ENCODE peak calls at places on chromosomes 2 and 18, in four cellular contexts. H, D, K and Z are unnamed samples.

GRCh38 chr2:71604709-71605085 is 151.3 kb downstream of the DYSF start:
- DNase-seq in H (peak), D (no peak), K (no peak), Z (no peak)

GRCh38 chr2:152606965-152607364 is 110.3 kb downstream of the PRPF40A start:
- DNase-seq in K (no peak), H (no peak), D (no peak), Z (no peak)

GRCh38 chr2:85737481-85737880 is 16.3 kb upstream of the ATOH8 start:
- DNase-seq in D (no peak), H (no peak), K (no peak), Z (peak)

GRCh38 chr18:13011719-13012118 is 20.6 kb downstream of the CEP192 start:
- DNase-seq in D (no peak), K (no peak), H (no peak), Z (no peak)

GRCh38 chr2:132999421-132999820 is 329.4 kb upstream of the LYPD1 start:
- DNase-seq in K (no peak), D (no peak), H (no peak), Z (no peak)

GRCh38 chr18:76878426-76878825 is 56.1 kb downstream of the ZNF236 start:
- DNase-seq in K (no peak), D (no peak), H (no peak), Z (no peak)

GRCh38 chr2:161104054-161104553 is 56.1 kb upstream of the TANK start:
- DNase-seq in H (no peak), D (no peak), K (no peak), Z (no peak)

GRCh38 chr18:78407456-78407823 is 572.2 kb upstream of the SALL3 start:
- DNase-seq in K (no peak), H (no peak), D (no peak), Z (no peak)

GRCh38 chr2:49914281-49914680 is 760.0 kb upstream of the FSHR start:
- DNase-seq in H (no peak), K (no peak), D (peak), Z (no peak)

GRCh38 chr2:117832905-117833613 is 18.6 kb downstream of the DDX18 start:
- DNase-seq in D (no peak), H (peak), K (no peak), Z (no peak)

GRCh38 chr2:239298126-239298804 is 102.6 kb downstream of the HDAC4 start:
- DNase-seq in D (peak), H (no peak), K (peak), Z (no peak)